ENCODE peak calls at places on chromosomes 4 and X, in nine cellular contexts. V, A, K, X, T, P, B, N and E are unnamed samples.

GRCh38 chr4:120317713-120318112 is 251.1 kb upstream of the MAD2L1 start:
- DNase-seq in V (no peak), A (no peak), K (no peak), X (no peak), T (no peak), P (no peak), B (no peak), N (no peak), E (no peak)

GRCh38 chr4:20832821-20833220 is 132.6 kb downstream of the PACRGL start:
- DNase-seq in V (no peak), A (no peak), K (no peak), X (no peak), T (no peak), P (no peak), B (no peak), N (no peak), E (no peak)

GRCh38 chrX:107559506-107559905 is 68.8 kb upstream of the PRPS1 start:
- DNase-seq in V (no peak), A (no peak), K (no peak), X (no peak), T (no peak), P (no peak), B (no peak), N (no peak), E (no peak)

GRCh38 chr4:28233758-28234157 is 1373.1 kb downstream of the STIM2 start:
- DNase-seq in V (no peak), A (no peak), K (no peak), X (no peak), T (no peak), P (no peak), B (no peak), N (no peak), E (no peak)

GRCh38 chrX:30141966-30142365 is 73.4 kb upstream of the MAGEB2 start:
- DNase-seq in V (no peak), A (no peak), K (no peak), X (peak; percentile 37), T (no peak), P (no peak), B (peak; percentile 55), N (no peak), E (no peak)

GRCh38 chr4:102061133-102061532 is 270.6 kb downstream of the BANK1 start:
- DNase-seq in V (no peak), A (no peak), K (no peak), X (no peak), T (no peak), P (no peak), B (no peak), N (no peak), E (no peak)

GRCh38 chr4:76806336-76806735 is 91.6 kb downstream of the SOWAHB start:
- DNase-seq in V (no peak), A (no peak), K (no peak), X (no peak), T (no peak), P (no peak), B (no peak), N (no peak), E (no peak)

GRCh38 chr4:55411621-55412020 is 15.9 kb downstream of the TMEM165 start:
- DNase-seq in V (no peak), A (no peak), K (no peak), X (no peak), T (no peak), P (no peak), B (no peak), N (no peak), E (no peak)

GRCh38 chr4:148704291-148704690 is 262.1 kb upstream of the NR3C2 start:
- DNase-seq in V (no peak), A (no peak), K (no peak), X (no peak), T (no peak), P (no peak), B (no peak), N (no peak), E (no peak)

GRCh38 chr4:169252339-169253086 is 18.2 kb downstream of the SH3RF1 start:
- DNase-seq in V (no peak), A (no peak), K (no peak), X (no peak), T (no peak), P (no peak), B (no peak), N (no peak), E (no peak)

GRCh38 chr4:113768952-113769351 is 7.4 kb upstream of the CAMK2D start:
- DNase-seq in V (no peak), A (no peak), K (no peak), X (no peak), T (no peak), P (no peak), B (no peak), N (no peak), E (no peak)

GRCh38 chr4:109359040-109359646 is 56.7 kb upstream of the COL25A1 start:
- DNase-seq in V (peak; percentile 19), A (no peak), K (no peak), X (no peak), T (no peak), P (no peak), B (no peak), N (no peak), E (no peak)

GRCh38 chr4:113404846-113405245 is 355.4 kb downstream of the ANK2 start:
- DNase-seq in V (no peak), A (no peak), K (no peak), X (no peak), T (no peak), P (no peak), B (no peak), N (no peak), E (no peak)

GRCh38 chr4:152357206-152357605 is 178.7 kb downstream of the FBXW7 start:
- DNase-seq in V (no peak), A (no peak), K (peak; percentile 68), X (no peak), T (no peak), P (no peak), B (no peak), N (no peak), E (no peak)

GRCh38 chr4:122762966-122763716 is 30.6 kb downstream of the BBS12 start:
- DNase-seq in V (no peak), A (no peak), K (no peak), X (no peak), T (no peak), P (no peak), B (no peak), N (no peak), E (no peak)

GRCh38 chr4:122764071-122764807 is 31.7 kb downstream of the BBS12 start:
- DNase-seq in V (no peak), A (no peak), K (no peak), X (no peak), T (no peak), P (no peak), B (no peak), N (no peak), E (no peak)

GRCh38 chr4:122764808-122765189 is 32.3 kb downstream of the BBS12 start:
- DNase-seq in V (no peak), A (no peak), K (no peak), X (no peak), T (no peak), P (no peak), B (no peak), N (no peak), E (no peak)

GRCh38 chr4:122759639-122760310 is 27.3 kb downstream of the BBS12 start:
- DNase-seq in V (no peak), A (no peak), K (no peak), X (no peak), T (no peak), P (no peak), B (no peak), N (no peak), E (no peak)

GRCh38 chr4:122762520-122762919 is 30.0 kb downstream of the BBS12 start:
- DNase-seq in V (no peak), A (no peak), K (no peak), X (no peak), T (no peak), P (no peak), B (no peak), N (no peak), E (no peak)
- TF ChIP-seq EP300 in V (no peak), A (no peak), K (no peak), X (no peak), T (no peak), P (no peak), B (no peak), N (no peak), E (no peak)

GRCh38 chr4:2898001-2898400 is 54.4 kb downstream of the ADD1 start:
- DNase-seq in V (no peak), A (no peak), K (no peak), X (no peak), T (no peak), P (no peak), B (no peak), N (no peak), E (no peak)
- H3K36me3 ChIP-seq in V (peaks cover 15% of the 10 kb centered on the region), A (peaks cover 86% of the 10 kb centered on the region), K (peaks cover 99% of the 10 kb centered on the region), X (peaks cover 48% of the 10 kb centered on the region), T (peaks cover 19% of the 10 kb centered on the region), P (peaks cover 87% of the 10 kb centered on the region), B (peaks cover 78% of the 10 kb centered on the region), N (peaks cover 92% of the 10 kb centered on the region), E (peaks cover 66% of the 10 kb centered on the region)

DNA sequence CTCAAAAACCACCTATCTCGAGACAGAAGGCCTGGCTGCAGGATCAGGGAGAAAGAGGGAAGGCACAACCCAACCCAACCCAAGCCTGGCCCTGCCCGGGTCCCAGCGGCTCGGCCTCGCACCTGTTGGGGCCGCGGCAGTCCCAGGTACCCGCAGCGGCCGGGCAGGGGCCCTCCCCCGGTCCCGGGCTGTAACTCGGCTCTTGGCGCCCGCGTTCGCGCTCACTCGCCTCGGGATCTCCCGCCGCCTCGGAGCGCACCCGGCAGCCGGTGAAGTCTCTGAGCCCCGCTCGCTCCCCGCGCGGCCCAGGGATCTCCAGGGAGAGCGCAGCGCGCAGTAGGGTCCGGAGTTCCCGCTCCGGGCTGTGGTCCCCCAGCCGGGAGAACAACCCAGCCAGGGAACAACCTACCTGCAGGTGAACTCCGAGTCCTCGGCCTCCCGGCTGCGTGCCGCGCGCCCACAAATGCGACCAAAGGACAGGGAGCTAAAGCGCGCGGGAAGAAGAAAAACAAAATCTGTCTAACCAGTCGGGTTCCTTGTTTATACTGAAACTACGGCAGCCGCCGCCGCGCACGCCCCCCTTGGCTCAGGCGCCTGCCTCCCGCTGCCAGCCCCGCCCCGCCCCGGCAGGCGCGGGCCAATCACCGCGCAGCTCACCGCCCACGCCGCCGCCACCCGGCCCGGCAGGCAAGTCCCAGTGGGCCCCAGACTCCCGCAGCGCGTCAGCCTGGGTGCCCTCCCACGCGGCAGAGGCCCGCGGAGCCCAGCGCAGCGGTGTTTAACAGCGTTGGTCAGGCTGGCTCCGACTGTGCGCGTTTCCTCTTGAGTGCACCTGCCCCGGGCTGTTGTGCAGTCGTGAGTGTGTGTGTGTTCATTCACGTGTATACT is at the start of gene RASGEF1B:
- DNase-seq in V (peak; percentile 16), A (peak; percentile 93), K (peak; percentile 95), X (peak; percentile 79), T (peak; percentile 93), P (peak; percentile 95), B (peak; percentile 88), N (peak; percentile 93), E (peak; percentile 94)
- TF ChIP-seq POLR2AphosphoS5 in V (no peak), A (no peak), K (peak; percentile 72), X (no peak), T (peak; percentile 60), P (peak; percentile 69), B (no peak), N (no peak), E (peak; percentile 89)

DNA sequence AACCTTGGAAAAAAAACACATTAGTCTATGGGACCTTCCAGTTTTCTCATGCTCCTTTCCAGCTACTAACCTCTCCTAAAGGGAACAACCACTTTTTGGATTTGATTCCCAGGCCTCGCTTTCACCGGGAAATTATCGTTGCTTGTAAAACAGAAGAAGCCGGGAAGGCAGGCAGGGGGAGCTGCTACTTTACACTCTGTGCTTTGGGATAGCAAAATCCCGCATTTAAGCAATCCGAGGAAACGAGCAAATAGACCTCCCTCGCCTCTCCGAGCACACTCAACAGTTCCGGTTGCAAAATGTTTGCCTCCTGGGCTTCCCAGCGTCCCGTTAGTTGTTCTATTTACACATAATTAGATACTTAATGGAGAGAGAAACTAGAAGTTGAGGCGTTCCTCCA is 1.2 kb downstream of the CD38 start:
- DNase-seq in V (no peak), A (peak; percentile 60), K (peak; percentile 81), X (peak; percentile 73), T (peak; percentile 71), P (no peak), B (peak; percentile 2), N (no peak), E (peak; percentile 33)
- TF ChIP-seq EP300 in V (no peak), A (no peak), K (no peak), X (no peak), T (no peak), P (no peak), B (no peak), N (no peak), E (no peak)